ENCODE peak calls at places on chromosomes 5 and 9, in eight cellular contexts. N, U, E, S, R, L, H and G are unnamed samples.

GRCh38 chr9:136927343-136928261 is 16.9 kb downstream of the FBXW5 start:
- DNase-seq in N (no peak), U (peak; percentile 55), E (no peak), S (no peak), R (no peak), L (no peak), H (no peak), G (no peak)

GRCh38 chr5:123771715-123772114 is 259.7 kb downstream of the CSNK1G3 start:
- DNase-seq in N (no peak), U (no peak), E (no peak), S (no peak), R (no peak), L (no peak), H (no peak), G (no peak)

GRCh38 chr5:1515311-1515920 is 8.3 kb downstream of the LPCAT1 start:
- DNase-seq in N (peak; percentile 40), U (no peak), E (no peak), S (peak; percentile 41), R (peak; percentile 57), L (no peak), H (peak; percentile 50), G (no peak)

GRCh38 chr9:127336708-127337352 is 60.1 kb upstream of the SLC2A8 start:
- DNase-seq in N (peak; percentile 95), U (peak; percentile 98), E (peak; percentile 80), S (peak; percentile 84), R (peak; percentile 80), L (no peak), H (peak; percentile 93), G (no peak)

GRCh38 chr5:96476654-96477053 is 43.6 kb upstream of the PCSK1 start:
- DNase-seq in N (no peak), U (peak; percentile 70), E (no peak), S (no peak), R (no peak), L (no peak), H (no peak), G (no peak)

GRCh38 chr5:43338856-43339255 is 25.6 kb upstream of the HMGCS1 start:
- DNase-seq in N (no peak), U (no peak), E (no peak), S (no peak), R (no peak), L (no peak), H (no peak), G (no peak)

GRCh38 chr5:118990582-118990981 is 2.2 kb upstream of the DTWD2 start:
- DNase-seq in N (no peak), U (no peak), E (no peak), S (no peak), R (no peak), L (no peak), H (no peak), G (no peak)

GRCh38 chr9:21017092-21017491 is 14.3 kb downstream of the HACD4 start:
- DNase-seq in N (no peak), U (peak; percentile 88), E (peak; percentile 7), S (no peak), R (no peak), L (no peak), H (no peak), G (no peak)

GRCh38 chr5:155471027-155471426 is 457.5 kb downstream of the KIF4B start:
- DNase-seq in N (no peak), U (no peak), E (no peak), S (no peak), R (no peak), L (no peak), H (no peak), G (no peak)

GRCh38 chr5:150780180-150780692 is 1.7 kb downstream of the SMIM3 start:
- DNase-seq in N (peak; percentile 80), U (peak; percentile 84), E (no peak), S (no peak), R (no peak), L (no peak), H (peak; percentile 90), G (no peak)

GRCh38 chr9:16371306-16371705 is 499.2 kb downstream of the BNC2 start:
- DNase-seq in N (no peak), U (no peak), E (no peak), S (no peak), R (no peak), L (no peak), H (no peak), G (no peak)

GRCh38 chr5:56183507-56183906 is 49.6 kb downstream of the ANKRD55 start:
- DNase-seq in N (no peak), U (peak; percentile 97), E (no peak), S (no peak), R (no peak), L (no peak), H (no peak), G (no peak)

GRCh38 chr9:120563044-120563443 is 16.9 kb downstream of the CDK5RAP2 start:
- DNase-seq in N (no peak), U (no peak), E (no peak), S (no peak), R (peak; percentile 72), L (no peak), H (no peak), G (no peak)

GRCh38 chr5:139848508-139849100 is 53.0 kb downstream of the PSD2 start:
- DNase-seq in N (peak; percentile 69), U (no peak), E (no peak), S (peak; percentile 64), R (peak; percentile 81), L (no peak), H (no peak), G (no peak)

GRCh38 chr5:170082701-170083100 is 23.0 kb upstream of the FOXI1 start:
- DNase-seq in N (no peak), U (no peak), E (no peak), S (no peak), R (no peak), L (no peak), H (no peak), G (no peak)

GRCh38 chr9:100082786-100083185 is 16.0 kb downstream of the ERP44 start:
- DNase-seq in N (no peak), U (peak; percentile 63), E (no peak), S (no peak), R (no peak), L (no peak), H (no peak), G (no peak)

GRCh38 chr5:16668194-16668593 is 51.4 kb upstream of the RETREG1 start:
- DNase-seq in N (no peak), U (no peak), E (no peak), S (no peak), R (no peak), L (no peak), H (no peak), G (no peak)

GRCh38 chr9:113594484-113595299 is 131.2 kb downstream of the RGS3 start:
- DNase-seq in N (peak; percentile 88), U (no peak), E (no peak), S (peak; percentile 71), R (peak; percentile 77), L (no peak), H (peak; percentile 72), G (no peak)

GRCh38 chr5:59660737-59661136 is 232.8 kb downstream of the PDE4D start:
- DNase-seq in N (no peak), U (peak; percentile 59), E (peak; percentile 36), S (no peak), R (no peak), L (peak; percentile 22), H (no peak), G (no peak)

GRCh38 chr9:115167175-115167574 is 49.2 kb upstream of the TNC start:
- DNase-seq in N (no peak), U (peak; percentile 39), E (no peak), S (no peak), R (no peak), L (no peak), H (no peak), G (no peak)

DNA sequence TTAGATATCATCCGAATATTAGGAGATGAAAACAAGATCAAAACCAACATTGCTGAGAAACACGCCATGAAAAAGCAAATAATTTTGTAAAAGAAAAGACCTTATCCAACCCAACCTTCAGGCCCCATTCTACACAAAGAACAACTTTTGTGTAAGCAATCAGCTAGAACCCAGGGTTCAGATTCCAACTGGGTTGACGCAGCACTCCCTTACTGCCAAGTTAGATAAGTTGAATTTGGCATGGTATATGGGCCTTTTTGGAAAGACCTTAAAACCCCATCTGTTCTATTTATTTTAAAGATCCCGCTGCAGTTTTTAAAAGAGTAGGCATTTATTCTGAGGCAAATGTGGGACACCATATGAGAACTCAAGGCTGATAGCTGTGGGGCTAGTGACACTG is 2033.8 kb upstream of the WWC1 start:
- DNase-seq in N (no peak), U (no peak), E (no peak), S (no peak), R (peak; percentile 44), L (no peak), H (no peak), G (no peak)
- H3K4me3 ChIP-seq in N (no peak overlapping the region), U (no peak overlapping the region), E (no peak overlapping the region), S (no peak overlapping the region), R (no peak overlapping the region), L (no peak overlapping the region), H (no peak overlapping the region), G (no peak overlapping the region)

GRCh38 chr5:171315925-171316257 is 6.8 kb downstream of the TLX3 start:
- DNase-seq in N (peak; percentile 51), U (no peak), E (no peak), S (no peak), R (no peak), L (no peak), H (no peak), G (no peak)
- H3K4me3 ChIP-seq in N (peak overlapping the region; percentile 8), U (no peak overlapping the region), E (no peak overlapping the region), S (no peak overlapping the region), R (peak overlapping the region; percentile 3), L (no peak overlapping the region), H (no peak overlapping the region), G (no peak overlapping the region)

GRCh38 chr5:93572101-93572772 is 8.8 kb downstream of the NR2F1-AS1 start:
- DNase-seq in N (no peak), U (no peak), E (no peak), S (no peak), R (peak; percentile 58), L (no peak), H (no peak), G (no peak)

GRCh38 chr5:93573627-93573974 is 7.4 kb downstream of the NR2F1-AS1 start:
- DNase-seq in N (no peak), U (no peak), E (no peak), S (no peak), R (no peak), L (no peak), H (no peak), G (no peak)

GRCh38 chr5:93574041-93574938 is 6.7 kb downstream of the NR2F1-AS1 start:
- DNase-seq in N (no peak), U (no peak), E (no peak), S (no peak), R (no peak), L (no peak), H (no peak), G (no peak)

GRCh38 chr5:93571111-93571977 is 9.7 kb downstream of the NR2F1-AS1 start:
- DNase-seq in N (no peak), U (no peak), E (no peak), S (no peak), R (no peak), L (no peak), H (no peak), G (no peak)

GRCh38 chr5:93572773-93573626 is 8.0 kb downstream of the NR2F1-AS1 start:
- DNase-seq in N (no peak), U (no peak), E (no peak), S (no peak), R (peak; percentile 58), L (no peak), H (no peak), G (no peak)
- H3K4me3 ChIP-seq in N (no peak overlapping the region), U (no peak overlapping the region), E (no peak overlapping the region), S (no peak overlapping the region), R (no peak overlapping the region), L (no peak overlapping the region), H (no peak overlapping the region), G (no peak overlapping the region)

GRCh38 chr5:144072518-144072927 is 97.9 kb downstream of the YIPF5 start:
- DNase-seq in N (no peak), U (peak; percentile 67), E (no peak), S (no peak), R (no peak), L (no peak), H (no peak), G (no peak)

GRCh38 chr5:144076521-144077083 is 93.9 kb downstream of the YIPF5 start:
- DNase-seq in N (no peak), U (no peak), E (no peak), S (no peak), R (no peak), L (no peak), H (no peak), G (no peak)
- H3K4me3 ChIP-seq in N (no peak overlapping the region), U (no peak overlapping the region), E (no peak overlapping the region), S (no peak overlapping the region), R (no peak overlapping the region), L (no peak overlapping the region), H (no peak overlapping the region), G (no peak overlapping the region)